ENCODE peak calls at places on chromosomes 3 and 15, in nine cellular contexts. Y, C, T, O, U, B, G, J and S are unnamed samples.

GRCh38 chr15:78104566-78105500 is 12.5 kb downstream of the SH2D7 start:
- DNase-seq in Y (no peak), C (no peak), T (no peak), O (no peak), U (no peak), B (no peak), G (no peak), J (no peak), S (no peak)

GRCh38 chr15:81524496-81524895 is 150.5 kb upstream of the TMC3 start:
- DNase-seq in Y (no peak), C (no peak), T (no peak), O (no peak), U (no peak), B (no peak), G (no peak), J (no peak), S (no peak)

GRCh38 chr3:59620334-59620733 is 570.5 kb upstream of the CFAP20DC start:
- DNase-seq in Y (no peak), C (no peak), T (no peak), O (no peak), U (no peak), B (no peak), G (no peak), J (no peak), S (no peak)

GRCh38 chr15:36598529-36599177 is 19.2 kb downstream of the CDIN1 start:
- DNase-seq in Y (no peak), C (no peak), T (no peak), O (no peak), U (no peak), B (no peak), G (no peak), J (no peak), S (no peak)

GRCh38 chr15:90611157-90611556 is 81.4 kb downstream of the CRTC3 start:
- DNase-seq in Y (no peak), C (no peak), T (no peak), O (no peak), U (no peak), B (no peak), G (no peak), J (no peak), S (no peak)

GRCh38 chr3:115228266-115228665 is 81.2 kb upstream of the ZBTB20 start:
- DNase-seq in Y (no peak), C (no peak), T (no peak), O (peak; percentile 46), U (no peak), B (no peak), G (no peak), J (no peak), S (no peak)

GRCh38 chr3:33360136-33360825 is 79.9 kb downstream of the UBP1 start:
- DNase-seq in Y (no peak), C (no peak), T (no peak), O (peak; percentile 91), U (no peak), B (no peak), G (no peak), J (peak; percentile 96), S (no peak)

GRCh38 chr15:75693501-75694240 is 19.0 kb downstream of the CSPG4 start:
- DNase-seq in Y (no peak), C (peak; percentile 29), T (no peak), O (peak; percentile 56), U (no peak), B (no peak), G (no peak), J (peak; percentile 27), S (no peak)

GRCh38 chr3:86234516-86235254 is 756.3 kb downstream of the VGLL3 start:
- DNase-seq in Y (no peak), C (no peak), T (no peak), O (no peak), U (no peak), B (no peak), G (no peak), J (no peak), S (no peak)

GRCh38 chr3:47892284-47892683 is 89.3 kb downstream of the DHX30 start:
- DNase-seq in Y (no peak), C (no peak), T (no peak), O (no peak), U (no peak), B (no peak), G (no peak), J (no peak), S (no peak)

GRCh38 chr3:157369712-157370447 is 66.8 kb upstream of the PTX3 start:
- DNase-seq in Y (no peak), C (no peak), T (no peak), O (no peak), U (no peak), B (no peak), G (no peak), J (no peak), S (no peak)

GRCh38 chr15:64185331-64185911 is 22.6 kb upstream of the PPIB start:
- DNase-seq in Y (no peak), C (no peak), T (no peak), O (no peak), U (no peak), B (no peak), G (no peak), J (no peak), S (no peak)

GRCh38 chr3:120614765-120615164 is 18.6 kb downstream of the NDUFB4 start:
- DNase-seq in Y (no peak), C (no peak), T (no peak), O (no peak), U (no peak), B (no peak), G (no peak), J (no peak), S (no peak)

GRCh38 chr15:60798821-60799220 is 319.9 kb upstream of the ICE2 start:
- DNase-seq in Y (no peak), C (no peak), T (no peak), O (peak; percentile 55), U (peak; percentile 41), B (no peak), G (no peak), J (peak; percentile 84), S (no peak)

GRCh38 chr3:58566398-58567250 is 10.6 kb downstream of the FAM107A start:
- DNase-seq in Y (no peak), C (no peak), T (no peak), O (no peak), U (no peak), B (no peak), G (no peak), J (no peak), S (no peak)

GRCh38 chr3:107496855-107497254 is 25.9 kb upstream of the BBX start:
- DNase-seq in Y (no peak), C (no peak), T (no peak), O (peak; percentile 80), U (no peak), B (no peak), G (no peak), J (peak; percentile 10), S (no peak)